ENCODE peak calls at places on chromosomes 16 and 17, in four cellular contexts. F is GM23338, U is HCT116, Y is fibroblast of lung. Z is an unnamed sample.

GRCh38 chr17:39599006-39599664 is 8.6 kb downstream of the NEUROD2 start:
- DNase-seq in F (peak), U (no peak), Y (no peak), Z (peak)

GRCh38 chr17:58525239-58525638 is 10.8 kb upstream of the MTMR4 start:
- DNase-seq in F (peak), U (no peak), Y (peak), Z (no peak)

GRCh38 chr17:72603346-72604242 is 482.8 kb downstream of the SOX9 start:
- DNase-seq in F (no peak), U (no peak), Y (peak), Z (no peak)

GRCh38 chr17:46866747-46867146 is 15.4 kb downstream of the WNT9B start:
- DNase-seq in F (no peak), U (no peak), Y (no peak), Z (no peak)

GRCh38 chr16:11639925-11640899 is 28.0 kb upstream of the SNN start:
- DNase-seq in F (peak), U (peak), Y (peak), Z (peak)

GRCh38 chr16:24568392-24568791 is 29.0 kb downstream of the RBBP6 start:
- DNase-seq in F (no peak), U (no peak), Y (peak), Z (no peak)

GRCh38 chr16:51155901-51156810 is 5.1 kb upstream of the SALL1 start:
- DNase-seq in F (peak), U (no peak), Y (peak), Z (peak)

GRCh38 chr17:5618511-5618910 is 34.2 kb upstream of the NLRP1 start:
- DNase-seq in F (no peak), U (no peak), Y (peak), Z (no peak)

GRCh38 chr17:4232168-4232813 is 31.5 kb downstream of the ANKFY1 start:
- DNase-seq in F (no peak), U (no peak), Y (peak), Z (no peak)

GRCh38 chr17:81630274-81630673 is 6.6 kb downstream of the NPLOC4 start:
- DNase-seq in F (no peak), U (no peak), Y (no peak), Z (no peak)
- TF ChIP-seq EZH2 in F (no peak), U (no peak), Y (no peak), Z (no peak)

GRCh38 chr17:52157161-52157560 is 1.4 kb downstream of the CA10 start:
- DNase-seq in F (peak), U (no peak), Y (no peak), Z (no peak)

GRCh38 chr17:52158450-52159042 is at the start of gene CA10:
- DNase-seq in F (peak), U (no peak), Y (no peak), Z (peak)

GRCh38 chr17:52159810-52160578 is 1.5 kb upstream of the CA10 start:
- DNase-seq in F (peak), U (no peak), Y (no peak), Z (peak)

GRCh38 chr17:52157603-52158449 is 688 bp downstream of the CA10 start:
- DNase-seq in F (peak), U (no peak), Y (no peak), Z (peak)

DNA sequence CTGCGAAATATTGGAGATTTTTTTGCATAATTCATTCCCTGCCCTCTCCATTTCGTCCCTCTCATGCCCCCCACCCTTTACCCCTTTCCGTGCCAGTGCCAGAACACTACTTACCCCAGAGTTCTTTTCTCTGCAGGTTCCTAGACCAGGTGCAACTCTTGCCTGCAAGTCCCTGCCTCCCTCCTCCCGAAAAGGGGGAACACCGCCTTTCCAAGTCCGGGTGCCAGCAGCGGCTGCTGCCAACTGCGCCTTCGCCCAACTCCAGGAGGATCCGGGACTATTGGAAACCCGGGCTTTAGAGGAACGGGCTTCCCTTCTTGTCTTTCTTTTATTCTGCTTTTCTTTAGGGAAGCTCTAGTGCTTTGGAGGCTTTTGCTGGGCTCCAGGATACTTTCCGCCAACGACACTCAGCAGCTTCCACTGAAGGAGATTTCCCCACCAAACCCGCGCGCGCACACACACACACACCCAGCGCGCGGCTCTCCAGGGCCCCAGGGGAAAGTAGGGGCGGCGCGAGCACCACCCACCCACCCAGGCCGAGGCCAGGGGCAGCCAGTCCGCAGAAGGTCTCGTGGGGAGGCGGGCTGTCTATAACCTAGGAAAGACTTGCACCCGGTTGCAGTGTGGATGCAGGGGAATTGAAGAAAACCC is 770 bp upstream of the CA10 start:
- DNase-seq in F (peak), U (no peak), Y (no peak), Z (no peak)
- TF ChIP-seq EZH2 in F (peak), U (no peak), Y (no peak), Z (no peak)

DNA sequence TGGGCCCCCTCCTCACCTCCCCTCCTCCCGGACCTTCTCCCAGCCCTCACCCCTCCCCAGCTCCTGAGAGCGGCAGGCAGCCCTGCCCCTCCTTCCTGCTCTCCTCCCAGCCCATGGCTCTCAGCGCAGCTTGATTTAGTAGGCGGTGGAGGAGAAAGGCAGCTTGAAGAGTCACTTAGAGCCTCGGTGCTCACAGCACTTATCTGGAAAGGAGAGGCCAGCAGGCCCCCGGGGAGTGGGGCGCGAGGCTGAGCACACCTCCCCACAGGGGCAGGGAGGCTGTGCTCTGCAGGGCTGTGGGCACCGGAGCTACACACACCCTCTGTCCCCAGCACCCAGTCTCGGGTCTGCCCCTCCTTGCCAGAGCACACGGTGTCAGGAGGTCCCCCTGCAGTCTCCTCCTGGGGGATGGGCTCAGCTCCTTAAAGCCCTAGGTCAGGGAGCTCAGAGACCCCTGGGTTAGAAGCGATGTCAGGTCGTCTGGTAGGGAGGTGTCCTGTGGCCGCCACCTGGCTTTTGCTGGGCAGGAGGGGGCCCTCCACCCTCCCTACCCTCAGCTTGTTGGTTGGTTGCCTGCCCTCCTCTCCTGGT is 151.2 kb upstream of the GSE1 start:
- DNase-seq in F (peak), U (no peak), Y (peak), Z (peak)
- TF ChIP-seq EZH2 in F (no peak), U (no peak), Y (peak), Z (no peak)

GRCh38 chr17:59699218-59699617 is 8.0 kb downstream of the PTRH2 start:
- DNase-seq in F (no peak), U (no peak), Y (no peak), Z (no peak)

GRCh38 chr17:59696682-59697277 is 10.4 kb downstream of the PTRH2 start:
- DNase-seq in F (no peak), U (no peak), Y (no peak), Z (no peak)

GRCh38 chr17:59695943-59696681 is 11.1 kb downstream of the PTRH2 start:
- DNase-seq in F (no peak), U (no peak), Y (peak), Z (no peak)

GRCh38 chr17:59699786-59700185 is 7.4 kb downstream of the PTRH2 start:
- DNase-seq in F (no peak), U (no peak), Y (no peak), Z (no peak)

GRCh38 chr17:59698143-59698542 is 9.1 kb downstream of the PTRH2 start:
- DNase-seq in F (no peak), U (no peak), Y (no peak), Z (no peak)
- TF ChIP-seq EZH2 in F (no peak), U (no peak), Y (no peak), Z (no peak)

GRCh38 chr17:79814966-79815835 is 18.3 kb upstream of the CBX8 start:
- DNase-seq in F (peak), U (no peak), Y (no peak), Z (peak)
- TF ChIP-seq EZH2 in F (peak), U (no peak), Y (peak), Z (peak)

DNA sequence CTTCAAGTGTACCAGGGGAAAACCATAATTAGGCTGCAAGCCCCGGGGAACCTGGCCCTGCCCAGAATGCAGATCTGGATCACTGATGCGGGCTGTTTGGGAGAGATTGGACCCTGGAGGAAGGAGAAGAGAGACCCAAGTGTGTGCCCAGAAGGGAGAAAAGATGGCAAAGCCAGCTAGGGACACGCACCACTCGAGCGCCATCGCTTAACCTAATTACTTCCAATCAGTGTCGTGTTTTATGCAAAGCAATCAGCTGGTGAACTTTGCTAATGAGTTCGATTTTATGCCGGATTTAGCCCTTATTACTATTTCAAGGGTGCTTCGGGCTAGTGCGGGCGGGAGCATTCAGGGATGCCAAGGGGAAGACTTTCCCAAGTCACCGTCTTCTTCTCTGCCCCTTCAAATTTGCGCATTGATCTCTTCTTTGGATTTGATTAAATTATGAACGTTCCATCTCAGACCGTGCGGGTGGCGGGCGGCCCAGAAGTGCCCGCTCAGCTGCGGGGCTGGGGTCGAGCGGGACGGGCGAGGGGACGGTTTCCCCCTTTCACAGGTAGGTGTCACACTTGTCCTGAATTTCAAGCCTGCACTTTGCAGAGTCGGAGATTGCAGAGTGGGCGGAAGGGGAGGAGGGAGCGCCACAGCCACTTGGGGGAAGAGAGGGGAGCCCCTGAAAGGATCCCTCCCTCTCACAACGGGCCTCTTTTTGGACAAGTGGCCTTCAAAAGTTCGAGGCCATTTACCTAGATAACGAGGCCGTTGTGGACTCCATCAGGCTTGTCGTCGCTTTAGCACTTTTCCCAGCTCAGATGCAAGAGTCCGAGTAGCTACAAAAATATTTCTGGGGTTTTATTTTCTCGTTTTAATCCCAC is 4.1 kb downstream of the IRX5 start:
- DNase-seq in F (peak), U (no peak), Y (no peak), Z (peak)
- TF ChIP-seq EZH2 in F (peak), U (no peak), Y (peak), Z (peak)

Z was measured in neural progenitor cell.